ENCODE peak calls at places on chromosomes 4 and X, in six cellular contexts. O is choroid plexus epithelial cell; M is T-helper 2 cell; X is CD4-positive, alpha-beta T cell; G is T-helper 22 cell; C is A172. V is an unnamed sample.
A peak's percentile ranks its signal among the peaks of the same experiment; 100 is the strongest.

GRCh38 chr4:152374606-152375285 is 161.1 kb downstream of the FBXW7 start:
- DNase-seq in X (no peak), C (no peak), M (no peak), G (no peak), O (no peak), V (no peak)

GRCh38 chrX:54482839-54483593 is 13.0 kb downstream of the FGD1 start:
- DNase-seq in O (no peak), X (no peak), M (no peak), C (no peak), G (no peak), V (no peak)

GRCh38 chrX:55619547-55619946 is 3.7 kb upstream of the FOXR2 start:
- DNase-seq in C (no peak), G (no peak), X (no peak), M (no peak), O (no peak), V (no peak)

GRCh38 chrX:19964017-19964710 is 26.7 kb downstream of the BCLAF3 start:
- DNase-seq in C (peak; percentile 60), X (no peak), G (peak; percentile 1), M (no peak), O (no peak), V (no peak)

GRCh38 chr4:145553375-145553774 is 65.8 kb upstream of the MMAA start:
- DNase-seq in C (no peak), O (no peak), G (no peak), M (no peak), X (no peak), V (no peak)

GRCh38 chrX:48938721-48939416 is 18.5 kb downstream of the OTUD5 start:
- DNase-seq in X (peak; percentile 63), G (peak; percentile 68), O (no peak), M (peak; percentile 16), C (no peak), V (no peak)

GRCh38 chr4:4647041-4647440 is 105.2 kb upstream of the STX18 start:
- DNase-seq in X (no peak), C (no peak), M (no peak), G (no peak), O (no peak), V (no peak)

GRCh38 chr4:38514465-38515146 is 149.4 kb upstream of the KLF3 start:
- DNase-seq in O (no peak), C (no peak), M (no peak), X (no peak), G (no peak), V (no peak)

GRCh38 chr4:184968784-184969201 is 49.5 kb upstream of the HELT start:
- DNase-seq in C (no peak), M (no peak), X (no peak), G (no peak), O (no peak), V (no peak)

GRCh38 chr4:1767770-1768366 is 25.2 kb upstream of the FGFR3 start:
- DNase-seq in M (no peak), X (no peak), O (peak; percentile 37), C (no peak), G (no peak), V (no peak)

GRCh38 chrX:70293621-70294020 is 3.7 kb downstream of the KIF4A start:
- DNase-seq in X (no peak), G (no peak), C (no peak), O (no peak), M (no peak), V (no peak)

GRCh38 chrX:21779095-21779494 is 21.2 kb upstream of the SMPX start:
- DNase-seq in C (no peak), G (no peak), M (no peak), O (no peak), X (no peak), V (no peak)

GRCh38 chr4:39285111-39285795 is 80.9 kb downstream of the RFC1 start:
- DNase-seq in G (no peak), C (no peak), X (no peak), M (no peak), O (peak; percentile 22), V (no peak)

V was measured in brain microvascular endothelial cell.